ENCODE peak calls at places on chromosome 2, in six cellular contexts. B is SHP77 treated with DMSO at 0.1 percent for 48 hours, C is WTC11, Q is GM04504, V is NCI-H2029, Y is lower leg skin. P is an unnamed sample.

GRCh38 chr2:26533661-26534060 is 55.7 kb upstream of the OTOF start:
- DNase-seq in Q (no peak), C (no peak), B (no peak), Y (no peak), V (no peak), P (no peak)

GRCh38 chr2:189337648-189338047 is 103.6 kb upstream of the WDR75 start:
- DNase-seq in V (no peak), C (no peak), B (no peak), Y (no peak), Q (peak), P (no peak)

GRCh38 chr2:467892-468630 is 180.2 kb upstream of the ALKAL2 start:
- DNase-seq in Q (no peak), Y (no peak), V (no peak), B (no peak), C (peak), P (no peak)

GRCh38 chr2:176096986-176097819 is 2.4 kb upstream of the HOXD12 start:
- DNase-seq in C (peak), Y (peak), Q (no peak), V (peak), B (no peak), P (peak)

GRCh38 chr2:24824071-24824588 is 30.9 kb downstream of the CENPO start:
- DNase-seq in V (no peak), Y (no peak), B (no peak), C (peak), Q (no peak), P (no peak)

GRCh38 chr2:191959209-191959608 is 112.3 kb upstream of the CAVIN2 start:
- DNase-seq in C (no peak), Q (no peak), Y (no peak), V (peak), B (peak), P (no peak)

GRCh38 chr2:119252186-119253113 is 28.8 kb downstream of the STEAP3 start:
- DNase-seq in B (no peak), Y (no peak), V (no peak), Q (peak), C (no peak), P (peak)

GRCh38 chr2:2328847-2329246 is 2.2 kb downstream of the MYT1L start:
- DNase-seq in Y (no peak), B (peak), Q (no peak), C (peak), V (no peak), P (no peak)

GRCh38 chr2:240089306-240089705 is 36.0 kb upstream of the OR6B3 start:
- DNase-seq in Q (no peak), B (no peak), C (no peak), Y (no peak), V (no peak), P (no peak)

GRCh38 chr2:98016908-98017700 is 21.4 kb upstream of the TMEM131 start:
- DNase-seq in Y (no peak), B (no peak), C (no peak), Q (no peak), V (no peak), P (no peak)

GRCh38 chr2:105301646-105302045 is 27.9 kb downstream of the TGFBRAP1 start:
- DNase-seq in Y (no peak), V (no peak), C (no peak), B (no peak), Q (no peak), P (no peak)

P was measured in gastrocnemius medialis.